ENCODE peak calls at places on chromosomes 3 and 15, in nine cellular contexts. One of them, this sample, is unnamed.

GRCh38 chr15:82554351-82554750 is 14.1 kb upstream of the RPS17 start:
- DNase-seq in CD4-positive, CD25-positive, alpha-beta regulatory T cell: no peak
- DNase-seq in ovary: no peak
- DNase-seq in tibial nerve: no peak
- DNase-seq in IMR-90: no peak
- DNase-seq in heart left ventricle: no peak
- DNase-seq in keratinocyte: no peak
- DNase-seq in breast epithelium: no peak
- DNase-seq in upper lobe of right lung: no peak
- DNase-seq in this sample: no peak

GRCh38 chr3:39378092-39378491 is 5.1 kb upstream of the SLC25A38 start:
- DNase-seq in CD4-positive, CD25-positive, alpha-beta regulatory T cell: peak; percentile 50
- DNase-seq in ovary: peak; percentile 51
- DNase-seq in tibial nerve: no peak
- DNase-seq in IMR-90: peak; percentile 18
- DNase-seq in heart left ventricle: no peak
- DNase-seq in keratinocyte: no peak
- DNase-seq in breast epithelium: no peak
- DNase-seq in upper lobe of right lung: no peak
- DNase-seq in this sample: no peak

GRCh38 chr15:47471020-47471419 is 246.3 kb upstream of the SEMA6D start:
- DNase-seq in CD4-positive, CD25-positive, alpha-beta regulatory T cell: no peak
- DNase-seq in ovary: no peak
- DNase-seq in tibial nerve: no peak
- DNase-seq in IMR-90: peak; percentile 67
- DNase-seq in heart left ventricle: no peak
- DNase-seq in keratinocyte: no peak
- DNase-seq in breast epithelium: no peak
- DNase-seq in upper lobe of right lung: no peak
- DNase-seq in this sample: no peak

GRCh38 chr15:68696532-68697363 is 118.0 kb downstream of the CORO2B start:
- DNase-seq in CD4-positive, CD25-positive, alpha-beta regulatory T cell: no peak
- DNase-seq in ovary: no peak
- DNase-seq in tibial nerve: no peak
- DNase-seq in IMR-90: peak; percentile 26
- DNase-seq in heart left ventricle: no peak
- DNase-seq in keratinocyte: no peak
- DNase-seq in breast epithelium: no peak
- DNase-seq in upper lobe of right lung: no peak
- DNase-seq in this sample: no peak

GRCh38 chr3:29639621-29640290 is 358.9 kb downstream of the RBMS3 start:
- DNase-seq in CD4-positive, CD25-positive, alpha-beta regulatory T cell: no peak
- DNase-seq in ovary: no peak
- DNase-seq in tibial nerve: no peak
- DNase-seq in IMR-90: peak; percentile 24
- DNase-seq in heart left ventricle: no peak
- DNase-seq in keratinocyte: no peak
- DNase-seq in breast epithelium: no peak
- DNase-seq in upper lobe of right lung: no peak
- DNase-seq in this sample: no peak

GRCh38 chr3:136078421-136079364 is 113.2 kb downstream of the PPP2R3A start:
- DNase-seq in CD4-positive, CD25-positive, alpha-beta regulatory T cell: no peak
- DNase-seq in ovary: no peak
- DNase-seq in tibial nerve: no peak
- DNase-seq in IMR-90: peak; percentile 38
- DNase-seq in heart left ventricle: no peak
- DNase-seq in keratinocyte: no peak
- DNase-seq in breast epithelium: no peak
- DNase-seq in upper lobe of right lung: no peak
- DNase-seq in this sample: no peak

GRCh38 chr15:50685191-50685975 is 1.2 kb downstream of the TRPM7 start:
- DNase-seq in CD4-positive, CD25-positive, alpha-beta regulatory T cell: no peak
- DNase-seq in ovary: no peak
- DNase-seq in tibial nerve: no peak
- DNase-seq in IMR-90: peak; percentile 32
- DNase-seq in heart left ventricle: no peak
- DNase-seq in keratinocyte: no peak
- DNase-seq in breast epithelium: no peak
- DNase-seq in upper lobe of right lung: no peak
- DNase-seq in this sample: no peak

GRCh38 chr3:151085889-151086483 is 522 bp downstream of the MED12L start:
- DNase-seq in CD4-positive, CD25-positive, alpha-beta regulatory T cell: no peak
- DNase-seq in ovary: peak; percentile 22
- DNase-seq in tibial nerve: no peak
- DNase-seq in IMR-90: no peak
- DNase-seq in heart left ventricle: peak; percentile 21
- DNase-seq in keratinocyte: no peak
- DNase-seq in breast epithelium: no peak
- DNase-seq in upper lobe of right lung: peak; percentile 66
- DNase-seq in this sample: no peak

GRCh38 chr15:48667701-48668100 is 22.2 kb upstream of the FBN1 start:
- DNase-seq in CD4-positive, CD25-positive, alpha-beta regulatory T cell: no peak
- DNase-seq in ovary: no peak
- DNase-seq in tibial nerve: no peak
- DNase-seq in IMR-90: peak; percentile 50
- DNase-seq in heart left ventricle: no peak
- DNase-seq in keratinocyte: no peak
- DNase-seq in breast epithelium: no peak
- DNase-seq in upper lobe of right lung: no peak
- DNase-seq in this sample: no peak

GRCh38 chr3:151117044-151117443 is 31.6 kb downstream of the MED12L start:
- DNase-seq in CD4-positive, CD25-positive, alpha-beta regulatory T cell: no peak
- DNase-seq in ovary: no peak
- DNase-seq in tibial nerve: no peak
- DNase-seq in IMR-90: no peak
- DNase-seq in heart left ventricle: no peak
- DNase-seq in keratinocyte: no peak
- DNase-seq in breast epithelium: no peak
- DNase-seq in upper lobe of right lung: no peak
- DNase-seq in this sample: no peak

GRCh38 chr15:92869977-92870644 is 30.0 kb upstream of the CHD2 start:
- DNase-seq in CD4-positive, CD25-positive, alpha-beta regulatory T cell: no peak
- DNase-seq in ovary: no peak
- DNase-seq in tibial nerve: no peak
- DNase-seq in IMR-90: peak; percentile 37
- DNase-seq in heart left ventricle: no peak
- DNase-seq in keratinocyte: no peak
- DNase-seq in breast epithelium: no peak
- DNase-seq in upper lobe of right lung: no peak
- DNase-seq in this sample: no peak

GRCh38 chr3:45772341-45773035 is 23.8 kb downstream of the SLC6A20 start:
- DNase-seq in CD4-positive, CD25-positive, alpha-beta regulatory T cell: no peak
- DNase-seq in ovary: no peak
- DNase-seq in tibial nerve: no peak
- DNase-seq in IMR-90: no peak
- DNase-seq in heart left ventricle: peak; percentile 4
- DNase-seq in keratinocyte: no peak
- DNase-seq in breast epithelium: no peak
- DNase-seq in upper lobe of right lung: peak; percentile 49
- DNase-seq in this sample: no peak

GRCh38 chr15:64017082-64017588 is 29.1 kb downstream of the DAPK2 start:
- DNase-seq in CD4-positive, CD25-positive, alpha-beta regulatory T cell: no peak
- DNase-seq in ovary: no peak
- DNase-seq in tibial nerve: no peak
- DNase-seq in IMR-90: peak; percentile 49
- DNase-seq in heart left ventricle: no peak
- DNase-seq in keratinocyte: peak; percentile 28
- DNase-seq in breast epithelium: no peak
- DNase-seq in upper lobe of right lung: no peak
- DNase-seq in this sample: no peak

GRCh38 chr15:64016257-64016656 is 30.0 kb downstream of the DAPK2 start:
- DNase-seq in CD4-positive, CD25-positive, alpha-beta regulatory T cell: no peak
- DNase-seq in ovary: no peak
- DNase-seq in tibial nerve: no peak
- DNase-seq in IMR-90: no peak
- DNase-seq in heart left ventricle: no peak
- DNase-seq in keratinocyte: no peak
- DNase-seq in breast epithelium: no peak
- DNase-seq in upper lobe of right lung: no peak
- DNase-seq in this sample: no peak

GRCh38 chr15:64017591-64018163 is 28.6 kb downstream of the DAPK2 start:
- DNase-seq in CD4-positive, CD25-positive, alpha-beta regulatory T cell: no peak
- DNase-seq in ovary: no peak
- DNase-seq in tibial nerve: no peak
- DNase-seq in IMR-90: no peak
- DNase-seq in heart left ventricle: no peak
- DNase-seq in keratinocyte: no peak
- DNase-seq in breast epithelium: no peak
- DNase-seq in upper lobe of right lung: no peak
- DNase-seq in this sample: no peak

GRCh38 chr15:64013179-64014043 is 32.9 kb downstream of the DAPK2 start:
- DNase-seq in CD4-positive, CD25-positive, alpha-beta regulatory T cell: no peak
- DNase-seq in ovary: no peak
- DNase-seq in tibial nerve: no peak
- DNase-seq in IMR-90: no peak
- DNase-seq in heart left ventricle: no peak
- DNase-seq in keratinocyte: no peak
- DNase-seq in breast epithelium: no peak
- DNase-seq in upper lobe of right lung: no peak
- DNase-seq in this sample: no peak

GRCh38 chr15:64014995-64015394 is 31.3 kb downstream of the DAPK2 start:
- DNase-seq in CD4-positive, CD25-positive, alpha-beta regulatory T cell: no peak
- DNase-seq in ovary: no peak
- DNase-seq in tibial nerve: no peak
- DNase-seq in IMR-90: no peak
- DNase-seq in heart left ventricle: peak; percentile 70
- DNase-seq in keratinocyte: no peak
- DNase-seq in breast epithelium: no peak
- DNase-seq in upper lobe of right lung: no peak
- DNase-seq in this sample: peak; percentile 71
- H3K4me1 ChIP-seq in CD4-positive, CD25-positive, alpha-beta regulatory T cell: peaks cover 13% of the 10 kb centered on the region
- H3K4me1 ChIP-seq in ovary: no peaks in the 10 kb centered on the region
- H3K4me1 ChIP-seq in tibial nerve: no peaks in the 10 kb centered on the region
- H3K4me1 ChIP-seq in IMR-90: peaks cover 4% of the 10 kb centered on the region
- H3K4me1 ChIP-seq in heart left ventricle: peaks cover 59% of the 10 kb centered on the region
- H3K4me1 ChIP-seq in keratinocyte: peaks cover 58% of the 10 kb centered on the region
- H3K4me1 ChIP-seq in breast epithelium: peaks cover 28% of the 10 kb centered on the region
- H3K4me1 ChIP-seq in upper lobe of right lung: peaks cover 40% of the 10 kb centered on the region
- H3K4me1 ChIP-seq in this sample: peaks cover 88% of the 10 kb centered on the region

DNA sequence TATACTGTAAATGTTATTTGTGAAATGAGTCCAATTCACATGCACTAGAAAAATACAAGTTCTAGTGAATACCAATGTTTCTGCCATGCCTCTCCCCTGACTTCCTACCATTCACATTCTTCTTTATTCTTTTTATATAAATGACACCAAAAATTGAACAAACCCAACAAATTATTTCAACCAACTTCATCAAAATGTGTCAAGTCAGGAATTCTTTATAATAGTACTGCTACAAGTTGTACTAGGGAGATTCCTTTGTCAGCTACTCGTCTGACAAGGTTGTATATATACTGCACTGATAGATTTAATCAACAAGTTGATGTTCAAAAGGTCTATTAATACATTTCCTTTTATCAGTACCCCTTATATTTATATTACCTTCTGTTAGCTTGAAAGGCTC is 3.0 kb downstream of the TBL1XR1 start:
- DNase-seq in CD4-positive, CD25-positive, alpha-beta regulatory T cell: no peak
- DNase-seq in ovary: no peak
- DNase-seq in tibial nerve: no peak
- DNase-seq in IMR-90: no peak
- DNase-seq in heart left ventricle: no peak
- DNase-seq in keratinocyte: no peak
- DNase-seq in breast epithelium: no peak
- DNase-seq in upper lobe of right lung: no peak
- DNase-seq in this sample: no peak
- H3K4me1 ChIP-seq in CD4-positive, CD25-positive, alpha-beta regulatory T cell: peaks cover 60% of the 10 kb centered on the region
- H3K4me1 ChIP-seq in ovary: peaks cover 3% of the 10 kb centered on the region
- H3K4me1 ChIP-seq in tibial nerve: no peaks in the 10 kb centered on the region
- H3K4me1 ChIP-seq in IMR-90: peaks cover 10% of the 10 kb centered on the region
- H3K4me1 ChIP-seq in heart left ventricle: peaks cover 46% of the 10 kb centered on the region
- H3K4me1 ChIP-seq in keratinocyte: peaks cover 31% of the 10 kb centered on the region
- H3K4me1 ChIP-seq in breast epithelium: no peaks in the 10 kb centered on the region
- H3K4me1 ChIP-seq in upper lobe of right lung: peaks cover 32% of the 10 kb centered on the region
- H3K4me1 ChIP-seq in this sample: peaks cover 63% of the 10 kb centered on the region

GRCh38 chr15:89140595-89140994 is 52.3 kb downstream of the ABHD2 start:
- DNase-seq in CD4-positive, CD25-positive, alpha-beta regulatory T cell: no peak
- DNase-seq in ovary: no peak
- DNase-seq in tibial nerve: no peak
- DNase-seq in IMR-90: no peak
- DNase-seq in heart left ventricle: no peak
- DNase-seq in keratinocyte: no peak
- DNase-seq in breast epithelium: no peak
- DNase-seq in upper lobe of right lung: no peak
- DNase-seq in this sample: no peak

GRCh38 chr15:89139613-89140499 is 51.6 kb downstream of the ABHD2 start:
- DNase-seq in CD4-positive, CD25-positive, alpha-beta regulatory T cell: no peak
- DNase-seq in ovary: no peak
- DNase-seq in tibial nerve: no peak
- DNase-seq in IMR-90: no peak
- DNase-seq in heart left ventricle: no peak
- DNase-seq in keratinocyte: no peak
- DNase-seq in breast epithelium: no peak
- DNase-seq in upper lobe of right lung: no peak
- DNase-seq in this sample: no peak

GRCh38 chr15:89142423-89142822 is 54.2 kb downstream of the ABHD2 start:
- DNase-seq in CD4-positive, CD25-positive, alpha-beta regulatory T cell: no peak
- DNase-seq in ovary: no peak
- DNase-seq in tibial nerve: no peak
- DNase-seq in IMR-90: no peak
- DNase-seq in heart left ventricle: no peak
- DNase-seq in keratinocyte: no peak
- DNase-seq in breast epithelium: no peak
- DNase-seq in upper lobe of right lung: no peak
- DNase-seq in this sample: no peak

GRCh38 chr15:89143503-89144162 is 55.4 kb downstream of the ABHD2 start:
- DNase-seq in CD4-positive, CD25-positive, alpha-beta regulatory T cell: no peak
- DNase-seq in ovary: no peak
- DNase-seq in tibial nerve: no peak
- DNase-seq in IMR-90: peak; percentile 90
- DNase-seq in heart left ventricle: no peak
- DNase-seq in keratinocyte: no peak
- DNase-seq in breast epithelium: no peak
- DNase-seq in upper lobe of right lung: no peak
- DNase-seq in this sample: no peak

DNA sequence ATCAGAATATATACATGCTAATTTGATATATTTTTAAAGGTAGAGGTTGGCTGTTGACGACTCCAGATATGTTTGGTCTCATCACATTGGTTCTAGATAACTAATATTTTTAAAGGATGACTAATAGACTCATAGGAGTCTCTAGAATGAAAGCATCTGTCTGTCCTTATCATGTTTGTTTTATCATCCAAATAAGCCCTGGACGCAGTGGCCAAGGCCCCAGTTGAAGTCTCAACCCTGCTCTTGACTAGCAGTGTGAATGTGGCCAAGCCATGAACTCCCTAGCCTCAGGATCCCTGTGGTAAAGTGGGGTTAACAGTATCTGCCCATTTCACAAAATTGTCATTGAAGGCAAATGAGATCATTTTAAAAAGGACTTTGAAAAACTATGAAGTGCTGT is 53.6 kb downstream of the ABHD2 start:
- DNase-seq in CD4-positive, CD25-positive, alpha-beta regulatory T cell: no peak
- DNase-seq in ovary: no peak
- DNase-seq in tibial nerve: no peak
- DNase-seq in IMR-90: peak; percentile 38
- DNase-seq in heart left ventricle: no peak
- DNase-seq in keratinocyte: no peak
- DNase-seq in breast epithelium: no peak
- DNase-seq in upper lobe of right lung: no peak
- DNase-seq in this sample: no peak
- H3K4me1 ChIP-seq in CD4-positive, CD25-positive, alpha-beta regulatory T cell: no peaks in the 10 kb centered on the region
- H3K4me1 ChIP-seq in ovary: peaks cover 24% of the 10 kb centered on the region
- H3K4me1 ChIP-seq in tibial nerve: no peaks in the 10 kb centered on the region
- H3K4me1 ChIP-seq in IMR-90: peaks cover 31% of the 10 kb centered on the region
- H3K4me1 ChIP-seq in heart left ventricle: peaks cover 64% of the 10 kb centered on the region
- H3K4me1 ChIP-seq in keratinocyte: peaks cover 18% of the 10 kb centered on the region
- H3K4me1 ChIP-seq in breast epithelium: peaks cover 3% of the 10 kb centered on the region
- H3K4me1 ChIP-seq in upper lobe of right lung: peaks cover 55% of the 10 kb centered on the region
- H3K4me1 ChIP-seq in this sample: peaks cover 98% of the 10 kb centered on the region

GRCh38 chr3:123397050-123397590 is 51.8 kb downstream of the ADCY5 start:
- DNase-seq in CD4-positive, CD25-positive, alpha-beta regulatory T cell: no peak
- DNase-seq in ovary: no peak
- DNase-seq in tibial nerve: no peak
- DNase-seq in IMR-90: no peak
- DNase-seq in heart left ventricle: no peak
- DNase-seq in keratinocyte: no peak
- DNase-seq in breast epithelium: no peak
- DNase-seq in upper lobe of right lung: no peak
- DNase-seq in this sample: no peak
- H3K4me1 ChIP-seq in CD4-positive, CD25-positive, alpha-beta regulatory T cell: no peaks in the 10 kb centered on the region
- H3K4me1 ChIP-seq in ovary: peaks cover 23% of the 10 kb centered on the region
- H3K4me1 ChIP-seq in tibial nerve: no peaks in the 10 kb centered on the region
- H3K4me1 ChIP-seq in IMR-90: no peaks in the 10 kb centered on the region
- H3K4me1 ChIP-seq in heart left ventricle: peaks cover 52% of the 10 kb centered on the region
- H3K4me1 ChIP-seq in keratinocyte: peaks cover 7% of the 10 kb centered on the region
- H3K4me1 ChIP-seq in breast epithelium: no peaks in the 10 kb centered on the region
- H3K4me1 ChIP-seq in upper lobe of right lung: no peaks in the 10 kb centered on the region
- H3K4me1 ChIP-seq in this sample: peaks cover 94% of the 10 kb centered on the region

This sample was measured in left ventricle myocardium inferior.